ENCODE peak calls at places on chromosome X, in nine cellular contexts. B, S, Q, A, O, L, E, N and C are unnamed samples.

GRCh38 chrX:109830157-109830703 is 97.2 kb upstream of the ACSL4 start:
- DNase-seq in B (no peak), S (no peak), Q (no peak), A (no peak), O (no peak), L (no peak), E (no peak), N (no peak), C (no peak)

GRCh38 chrX:76148011-76148665 is 24.7 kb upstream of the PBDC1 start:
- DNase-seq in B (no peak), S (no peak), Q (peak), A (peak), O (peak), L (peak), E (no peak), N (peak), C (no peak)

GRCh38 chrX:153874366-153875125 is 11.4 kb downstream of the L1CAM start:
- DNase-seq in B (no peak), S (no peak), Q (no peak), A (no peak), O (no peak), L (no peak), E (no peak), N (no peak), C (no peak)

GRCh38 chrX:86455495-86455894 is 307.2 kb downstream of the DACH2 start:
- DNase-seq in B (no peak), S (no peak), Q (no peak), A (no peak), O (no peak), L (no peak), E (no peak), N (no peak), C (no peak)

GRCh38 chrX:105463483-105463882 is 243.0 kb upstream of the TEX13A start:
- DNase-seq in B (no peak), S (no peak), Q (no peak), A (peak), O (peak), L (no peak), E (no peak), N (no peak), C (no peak)

GRCh38 chrX:119990409-119990994 is 47.0 kb upstream of the NKAP start:
- DNase-seq in B (no peak), S (no peak), Q (no peak), A (no peak), O (no peak), L (no peak), E (no peak), N (no peak), C (no peak)

GRCh38 chrX:9997041-9997440 is 29.9 kb downstream of the CLDN34 start:
- DNase-seq in B (no peak), S (no peak), Q (no peak), A (no peak), O (no peak), L (no peak), E (no peak), N (no peak), C (no peak)

GRCh38 chrX:131792789-131793462 is 230.2 kb upstream of the STK26 start:
- DNase-seq in B (no peak), S (peak), Q (peak), A (no peak), O (peak), L (peak), E (peak), N (peak), C (no peak)

GRCh38 chrX:48698306-48698705 is 1.8 kb downstream of the SUV39H1 start:
- DNase-seq in B (no peak), S (no peak), Q (no peak), A (no peak), O (no peak), L (no peak), E (no peak), N (no peak), C (no peak)

GRCh38 chrX:131202766-131203165 is 86.3 kb downstream of the IGSF1 start:
- DNase-seq in B (no peak), S (no peak), Q (no peak), A (no peak), O (no peak), L (no peak), E (no peak), N (no peak), C (no peak)

GRCh38 chrX:150269613-150270254 is 93.4 kb upstream of the MAMLD1 start:
- DNase-seq in B (no peak), S (no peak), Q (no peak), A (peak), O (peak), L (no peak), E (peak), N (no peak), C (no peak)

GRCh38 chrX:68669094-68669830 is 21.8 kb downstream of the STARD8 start:
- DNase-seq in B (no peak), S (no peak), Q (no peak), A (peak), O (peak), L (no peak), E (no peak), N (no peak), C (no peak)

GRCh38 chrX:44785652-44786051 is 58.2 kb upstream of the DUSP21 start:
- DNase-seq in B (no peak), S (no peak), Q (no peak), A (peak), O (peak), L (no peak), E (no peak), N (no peak), C (no peak)

GRCh38 chrX:135273162-135273561 is 21.3 kb downstream of the ETDA start:
- DNase-seq in B (no peak), S (no peak), Q (no peak), A (no peak), O (no peak), L (no peak), E (no peak), N (no peak), C (no peak)

GRCh38 chrX:19350831-19351447 is 7.2 kb downstream of the PDHA1 start:
- DNase-seq in B (no peak), S (no peak), Q (no peak), A (no peak), O (no peak), L (no peak), E (no peak), N (no peak), C (no peak)

GRCh38 chrX:17922303-17922702 is 61.2 kb upstream of the RAI2 start:
- DNase-seq in B (no peak), S (no peak), Q (peak), A (no peak), O (no peak), L (no peak), E (no peak), N (no peak), C (no peak)

GRCh38 chrX:35288657-35289056 is 346.1 kb downstream of the FAM47B start:
- DNase-seq in B (no peak), S (no peak), Q (no peak), A (no peak), O (no peak), L (no peak), E (no peak), N (no peak), C (no peak)

GRCh38 chrX:76850851-76851250 is 423.3 kb downstream of the MAGEE1 start:
- DNase-seq in B (no peak), S (no peak), Q (no peak), A (no peak), O (no peak), L (peak), E (no peak), N (no peak), C (no peak)

GRCh38 chrX:17086317-17086716 is 139.9 kb downstream of the REPS2 start:
- DNase-seq in B (no peak), S (no peak), Q (no peak), A (no peak), O (no peak), L (no peak), E (no peak), N (no peak), C (no peak)

GRCh38 chrX:53682885-53683555 is 3.5 kb downstream of the HUWE1 start:
- DNase-seq in B (no peak), S (no peak), Q (peak), A (peak), O (peak), L (peak), E (no peak), N (peak), C (no peak)

GRCh38 chrX:34467437-34467836 is 189.6 kb downstream of the TMEM47 start:
- DNase-seq in B (no peak), S (no peak), Q (no peak), A (no peak), O (no peak), L (no peak), E (no peak), N (no peak), C (no peak)

GRCh38 chrX:119726900-119727555 is 31.4 kb upstream of the SOWAHD start:
- DNase-seq in B (no peak), S (no peak), Q (no peak), A (no peak), O (peak), L (no peak), E (no peak), N (no peak), C (peak)

GRCh38 chrX:12986164-12986779 is 11.4 kb downstream of the TMSB4X start:
- DNase-seq in B (no peak), S (no peak), Q (no peak), A (no peak), O (no peak), L (no peak), E (no peak), N (no peak), C (no peak)

GRCh38 chrX:13428055-13428786 is 108.4 kb upstream of the ATXN3L start:
- DNase-seq in B (no peak), S (no peak), Q (no peak), A (peak), O (peak), L (no peak), E (no peak), N (peak), C (peak)

GRCh38 chrX:21998037-21998436 is 34.1 kb upstream of the PHEX start:
- DNase-seq in B (no peak), S (no peak), Q (no peak), A (no peak), O (no peak), L (no peak), E (no peak), N (no peak), C (no peak)

GRCh38 chrX:149948001-149948400 is 9.7 kb upstream of the EOLA2 start:
- DNase-seq in B (no peak), S (no peak), Q (no peak), A (no peak), O (no peak), L (no peak), E (no peak), N (no peak), C (no peak)

GRCh38 chrX:63686878-63687714 is 97.9 kb downstream of the ARHGEF9 start:
- DNase-seq in B (peak), S (no peak), Q (no peak), A (peak), O (peak), L (peak), E (no peak), N (peak), C (peak)

GRCh38 chrX:53284684-53285447 is 3.5 kb upstream of the IQSEC2 start:
- DNase-seq in B (no peak), S (peak), Q (peak), A (peak), O (peak), L (peak), E (peak), N (peak), C (no peak)

GRCh38 chrX:109839694-109840358 is 106.8 kb upstream of the ACSL4 start:
- DNase-seq in B (no peak), S (peak), Q (no peak), A (peak), O (peak), L (no peak), E (no peak), N (peak), C (no peak)

GRCh38 chrX:29318051-29318450 is 730.8 kb downstream of the IL1RAPL1 start:
- DNase-seq in B (no peak), S (no peak), Q (no peak), A (peak), O (peak), L (no peak), E (no peak), N (peak), C (no peak)

DNA sequence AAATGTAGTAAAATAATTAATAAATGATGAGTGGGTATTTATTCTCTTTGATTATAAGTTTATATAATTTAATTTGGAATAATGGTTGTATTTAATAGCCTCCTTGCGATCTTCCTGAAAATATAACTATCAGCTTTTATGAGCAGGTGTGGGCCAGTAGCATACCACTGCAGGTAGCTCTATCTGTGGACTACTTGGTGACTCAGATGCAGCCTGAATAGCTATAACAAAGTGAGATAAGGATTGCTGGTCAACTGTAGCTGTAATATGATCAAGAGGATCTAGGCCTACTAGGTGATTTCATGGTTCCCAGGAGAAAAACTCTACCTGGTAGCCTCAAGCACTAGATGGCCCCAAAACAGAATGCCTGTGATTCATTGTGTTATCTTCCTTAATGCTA is 47.1 kb upstream of the BMP15 start:
- DNase-seq in B (no peak), S (no peak), Q (no peak), A (no peak), O (no peak), L (no peak), E (no peak), N (no peak), C (no peak)
- H3K4me3 ChIP-seq in B (no peak), S (no peak), Q (no peak), A (no peak), O (no peak), L (no peak), E (no peak), N (no peak), C (no peak)

GRCh38 chrX:25015486-25016360 is at the start of gene ARX:
- DNase-seq in B (no peak), S (peak), Q (peak), A (peak), O (peak), L (peak), E (no peak), N (peak), C (no peak)
- H3K4me3 ChIP-seq in B (no peak), S (peak), Q (no peak), A (no peak), O (no peak), L (no peak), E (no peak), N (peak), C (no peak)

DNA sequence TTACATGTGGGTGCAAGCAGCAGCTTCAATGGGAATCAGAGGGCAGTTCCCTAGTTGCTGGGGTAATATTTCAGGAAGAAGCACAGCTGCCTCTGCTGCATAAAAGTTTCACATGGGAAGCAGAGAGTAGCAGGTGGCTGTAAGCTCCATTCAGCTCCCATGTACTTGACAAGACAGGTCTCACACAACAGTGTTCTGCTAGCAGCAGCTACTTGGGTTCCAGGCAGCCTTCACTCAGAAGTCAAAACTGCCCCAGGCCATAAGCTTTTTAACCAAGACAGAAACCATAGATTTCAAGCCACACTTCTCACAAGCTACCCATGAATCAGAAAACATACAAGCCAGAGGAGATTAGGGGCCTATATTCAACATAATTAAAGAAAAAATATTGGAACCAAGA is 41.4 kb upstream of the SPIN2A start:
- DNase-seq in B (no peak), S (no peak), Q (no peak), A (no peak), O (no peak), L (peak), E (no peak), N (no peak), C (no peak)
- H3K4me3 ChIP-seq in B (no peak), S (no peak), Q (no peak), A (no peak), O (no peak), L (no peak), E (no peak), N (no peak), C (no peak)

DNA sequence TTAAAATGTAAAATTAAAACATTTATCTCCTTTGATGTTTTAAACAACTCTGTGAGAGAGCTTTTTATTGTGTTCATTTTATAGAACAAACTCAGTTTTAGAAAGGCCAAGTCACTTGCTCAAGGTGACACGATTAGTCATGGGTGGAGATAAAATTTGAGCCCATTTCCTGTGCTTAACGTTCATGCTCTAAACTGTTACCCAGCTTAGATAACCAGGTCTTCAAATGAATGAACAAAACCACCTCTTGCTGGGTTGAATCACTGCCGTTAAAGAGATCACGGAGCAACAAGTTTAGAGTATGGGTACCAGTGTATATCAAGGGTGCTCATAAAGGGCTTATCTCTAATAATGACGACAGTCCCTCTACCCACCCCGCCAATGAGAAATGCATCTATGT is 10.2 kb upstream of the CASK start:
- DNase-seq in B (no peak), S (no peak), Q (no peak), A (no peak), O (no peak), L (no peak), E (no peak), N (peak), C (no peak)
- H3K4me3 ChIP-seq in B (no peak), S (no peak), Q (no peak), A (no peak), O (no peak), L (no peak), E (no peak), N (no peak), C (no peak)

DNA sequence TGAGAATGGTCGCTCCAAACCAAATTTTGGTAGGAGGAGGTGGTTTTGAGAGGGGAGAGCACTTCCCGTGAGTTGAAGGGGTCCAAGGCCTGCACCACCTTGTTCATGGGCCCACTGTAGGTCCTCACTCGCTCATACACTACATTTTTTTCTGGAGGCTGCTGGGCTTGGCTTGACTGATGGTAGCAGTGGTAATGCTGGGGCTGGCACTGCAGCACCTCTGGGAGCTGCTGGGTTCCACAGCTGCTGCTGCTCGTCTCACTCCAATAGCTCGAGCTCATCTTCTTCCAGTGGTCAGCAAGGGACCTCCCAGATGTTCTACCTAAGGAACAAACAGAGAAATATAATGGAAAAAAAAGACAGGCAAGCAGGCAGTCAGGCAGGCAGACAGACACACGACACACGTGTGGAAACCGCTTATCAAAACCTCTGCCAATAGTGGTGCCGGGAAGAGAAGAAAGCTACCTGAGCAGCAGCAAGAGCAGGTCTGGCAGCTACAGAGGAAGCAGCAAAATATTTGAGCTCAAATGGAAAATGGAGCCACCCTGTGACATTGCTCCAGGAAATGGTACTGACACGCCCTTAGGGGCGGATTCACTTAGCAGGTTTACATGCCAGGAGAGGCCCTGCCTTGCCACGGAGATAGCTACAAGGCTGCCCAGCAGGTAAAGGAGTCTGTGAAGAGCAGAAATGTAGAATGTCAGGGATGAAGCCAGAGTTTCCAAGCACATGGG is at the start of gene POF1B:
- DNase-seq in B (no peak), S (no peak), Q (peak), A (no peak), O (no peak), L (no peak), E (peak), N (no peak), C (no peak)
- H3K4me3 ChIP-seq in B (no peak), S (no peak), Q (peak), A (no peak), O (no peak), L (no peak), E (peak), N (no peak), C (no peak)